ENCODE peak calls at places on chromosomes 7 and 10, in seven cellular contexts. One of them, this sample, is unnamed.

GRCh38 chr10:76647276-76647675 is 990.3 kb downstream of the KCNMA1 start:
- DNase-seq in lung: no peak
- DNase-seq in prostate gland: no peak
- DNase-seq in lower lobe of right lung: no peak
- DNase-seq in Panc1: no peak
- DNase-seq in sigmoid colon: no peak
- DNase-seq in colonic mucosa: no peak
- DNase-seq in this sample: no peak

GRCh38 chr10:77741746-77742145 is 104.1 kb upstream of the KCNMA1 start:
- DNase-seq in colonic mucosa: no peak
- DNase-seq in Panc1: no peak
- DNase-seq in lower lobe of right lung: no peak
- DNase-seq in lung: no peak
- DNase-seq in prostate gland: no peak
- DNase-seq in sigmoid colon: no peak
- DNase-seq in this sample: no peak

GRCh38 chr10:34206078-34206477 is 609.0 kb downstream of the PARD3 start:
- DNase-seq in Panc1: no peak
- DNase-seq in sigmoid colon: no peak
- DNase-seq in prostate gland: no peak
- DNase-seq in colonic mucosa: no peak
- DNase-seq in lower lobe of right lung: no peak
- DNase-seq in lung: no peak
- DNase-seq in this sample: no peak

GRCh38 chr10:75355706-75356105 is 45.9 kb downstream of the ZNF503 start:
- DNase-seq in lower lobe of right lung: no peak
- DNase-seq in sigmoid colon: no peak
- DNase-seq in lung: no peak
- DNase-seq in colonic mucosa: no peak
- DNase-seq in prostate gland: no peak
- DNase-seq in Panc1: no peak
- DNase-seq in this sample: no peak

GRCh38 chr10:9824546-9825164 is 1193.0 kb upstream of the CELF2 start:
- DNase-seq in sigmoid colon: no peak
- DNase-seq in lower lobe of right lung: no peak
- DNase-seq in prostate gland: no peak
- DNase-seq in colonic mucosa: no peak
- DNase-seq in lung: no peak
- DNase-seq in Panc1: no peak
- DNase-seq in this sample: no peak

GRCh38 chr10:75685187-75685586 is 253.8 kb downstream of the LRMDA start:
- DNase-seq in lung: no peak
- DNase-seq in colonic mucosa: no peak
- DNase-seq in prostate gland: no peak
- DNase-seq in sigmoid colon: no peak
- DNase-seq in lower lobe of right lung: peak; percentile 48
- DNase-seq in Panc1: no peak
- DNase-seq in this sample: no peak

GRCh38 chr10:78420946-78421732 is 387.5 kb downstream of the RPS24 start:
- DNase-seq in prostate gland: no peak
- DNase-seq in lung: no peak
- DNase-seq in lower lobe of right lung: no peak
- DNase-seq in colonic mucosa: no peak
- DNase-seq in sigmoid colon: peak; percentile 42
- DNase-seq in Panc1: no peak
- DNase-seq in this sample: no peak

GRCh38 chr10:56646712-56647111 is 285.7 kb upstream of the ZWINT start:
- DNase-seq in colonic mucosa: no peak
- DNase-seq in sigmoid colon: no peak
- DNase-seq in lung: no peak
- DNase-seq in Panc1: no peak
- DNase-seq in lower lobe of right lung: no peak
- DNase-seq in prostate gland: no peak
- DNase-seq in this sample: no peak

GRCh38 chr10:59240581-59241183 is 64.2 kb downstream of the PHYHIPL start:
- DNase-seq in sigmoid colon: no peak
- DNase-seq in Panc1: no peak
- DNase-seq in lung: no peak
- DNase-seq in prostate gland: peak; percentile 12
- DNase-seq in colonic mucosa: peak; percentile 23
- DNase-seq in lower lobe of right lung: no peak
- DNase-seq in this sample: no peak

GRCh38 chr7:123615344-123615743 is 13.7 kb downstream of the ASB15 start:
- DNase-seq in lung: no peak
- DNase-seq in prostate gland: no peak
- DNase-seq in colonic mucosa: no peak
- DNase-seq in Panc1: no peak
- DNase-seq in sigmoid colon: no peak
- DNase-seq in lower lobe of right lung: no peak
- DNase-seq in this sample: no peak

GRCh38 chr10:34281661-34282060 is 533.4 kb downstream of the PARD3 start:
- DNase-seq in lower lobe of right lung: no peak
- DNase-seq in lung: no peak
- DNase-seq in prostate gland: no peak
- DNase-seq in colonic mucosa: no peak
- DNase-seq in sigmoid colon: no peak
- DNase-seq in Panc1: no peak
- DNase-seq in this sample: no peak

GRCh38 chr10:11424456-11425287 is 186.8 kb downstream of the USP6NL start:
- DNase-seq in Panc1: peak; percentile 25
- DNase-seq in prostate gland: no peak
- DNase-seq in colonic mucosa: peak; percentile 42
- DNase-seq in sigmoid colon: no peak
- DNase-seq in lung: peak; percentile 42
- DNase-seq in lower lobe of right lung: peak; percentile 60
- DNase-seq in this sample: peak; percentile 56

GRCh38 chr7:140551334-140552239 is 72.3 kb upstream of the MKRN1 start:
- DNase-seq in Panc1: no peak
- DNase-seq in prostate gland: no peak
- DNase-seq in colonic mucosa: no peak
- DNase-seq in sigmoid colon: no peak
- DNase-seq in lower lobe of right lung: no peak
- DNase-seq in lung: no peak
- DNase-seq in this sample: no peak

GRCh38 chr10:33706746-33707145 is 372.3 kb upstream of the NRP1 start:
- DNase-seq in Panc1: no peak
- DNase-seq in sigmoid colon: no peak
- DNase-seq in lung: no peak
- DNase-seq in colonic mucosa: no peak
- DNase-seq in prostate gland: no peak
- DNase-seq in lower lobe of right lung: no peak
- DNase-seq in this sample: no peak

GRCh38 chr10:123323884-123324283 is 169.7 kb downstream of the BUB3 start:
- DNase-seq in Panc1: no peak
- DNase-seq in prostate gland: no peak
- DNase-seq in lower lobe of right lung: no peak
- DNase-seq in lung: no peak
- DNase-seq in sigmoid colon: no peak
- DNase-seq in colonic mucosa: no peak
- DNase-seq in this sample: no peak

GRCh38 chr10:73653701-73654100 is 2.1 kb downstream of the SYNPO2L start:
- DNase-seq in lung: no peak
- DNase-seq in colonic mucosa: no peak
- DNase-seq in prostate gland: peak; percentile 17
- DNase-seq in lower lobe of right lung: no peak
- DNase-seq in Panc1: peak; percentile 18
- DNase-seq in sigmoid colon: no peak
- DNase-seq in this sample: no peak

GRCh38 chr7:93265220-93265619 is 33.1 kb downstream of the VPS50 start:
- DNase-seq in lower lobe of right lung: no peak
- DNase-seq in sigmoid colon: no peak
- DNase-seq in colonic mucosa: no peak
- DNase-seq in lung: no peak
- DNase-seq in prostate gland: no peak
- DNase-seq in Panc1: no peak
- DNase-seq in this sample: no peak

GRCh38 chr10:3666525-3667302 is 118.3 kb downstream of the KLF6 start:
- DNase-seq in sigmoid colon: no peak
- DNase-seq in lower lobe of right lung: peak; percentile 73
- DNase-seq in colonic mucosa: no peak
- DNase-seq in lung: peak; percentile 41
- DNase-seq in prostate gland: no peak
- DNase-seq in Panc1: no peak
- DNase-seq in this sample: no peak

GRCh38 chr7:55055479-55055878 is 36.7 kb downstream of the EGFR start:
- DNase-seq in lung: no peak
- DNase-seq in Panc1: no peak
- DNase-seq in colonic mucosa: no peak
- DNase-seq in lower lobe of right lung: no peak
- DNase-seq in prostate gland: no peak
- DNase-seq in sigmoid colon: no peak
- DNase-seq in this sample: no peak

GRCh38 chr7:116528008-116528789 is 3.4 kb downstream of the CAV1 start:
- DNase-seq in lower lobe of right lung: no peak
- DNase-seq in lung: peak; percentile 51
- DNase-seq in prostate gland: no peak
- DNase-seq in sigmoid colon: peak; percentile 88
- DNase-seq in Panc1: no peak
- DNase-seq in colonic mucosa: peak; percentile 36
- DNase-seq in this sample: no peak

GRCh38 chr7:2812831-2813230 is 31.3 kb downstream of the GNA12 start:
- DNase-seq in sigmoid colon: peak; percentile 63
- DNase-seq in lower lobe of right lung: no peak
- DNase-seq in Panc1: no peak
- DNase-seq in lung: no peak
- DNase-seq in colonic mucosa: no peak
- DNase-seq in prostate gland: no peak
- DNase-seq in this sample: no peak

GRCh38 chr7:92653136-92653535 is 62.9 kb upstream of the FAM133B start:
- DNase-seq in lung: no peak
- DNase-seq in sigmoid colon: no peak
- DNase-seq in colonic mucosa: no peak
- DNase-seq in lower lobe of right lung: no peak
- DNase-seq in prostate gland: no peak
- DNase-seq in Panc1: no peak
- DNase-seq in this sample: no peak

GRCh38 chr7:128876978-128877755 is 14.5 kb downstream of the ATP6V1F start:
- DNase-seq in colonic mucosa: no peak
- DNase-seq in lower lobe of right lung: peak; percentile 43
- DNase-seq in prostate gland: no peak
- DNase-seq in lung: no peak
- DNase-seq in sigmoid colon: peak; percentile 61
- DNase-seq in Panc1: no peak
- DNase-seq in this sample: peak; percentile 11

GRCh38 chr7:99752354-99752753 is 17.4 kb upstream of the CYP3A7 start:
- DNase-seq in sigmoid colon: no peak
- DNase-seq in lung: no peak
- DNase-seq in Panc1: no peak
- DNase-seq in colonic mucosa: peak; percentile 68
- DNase-seq in prostate gland: peak; percentile 55
- DNase-seq in lower lobe of right lung: no peak
- DNase-seq in this sample: no peak

GRCh38 chr10:12572281-12572680 is 222.9 kb downstream of the CAMK1D start:
- DNase-seq in lung: no peak
- DNase-seq in lower lobe of right lung: no peak
- DNase-seq in colonic mucosa: no peak
- DNase-seq in Panc1: no peak
- DNase-seq in sigmoid colon: no peak
- DNase-seq in prostate gland: no peak
- DNase-seq in this sample: no peak

GRCh38 chr10:607545-608196 is 81.8 kb downstream of the DIP2C start:
- DNase-seq in Panc1: no peak
- DNase-seq in colonic mucosa: no peak
- DNase-seq in sigmoid colon: peak; percentile 54
- DNase-seq in lower lobe of right lung: no peak
- DNase-seq in prostate gland: no peak
- DNase-seq in lung: no peak
- DNase-seq in this sample: no peak
- H3K4me1 ChIP-seq in Panc1: no peaks in the 10 kb centered on the region
- H3K4me1 ChIP-seq in colonic mucosa: no peaks in the 10 kb centered on the region
- H3K4me1 ChIP-seq in sigmoid colon: no peaks in the 10 kb centered on the region
- H3K4me1 ChIP-seq in lower lobe of right lung: no peaks in the 10 kb centered on the region
- H3K4me1 ChIP-seq in prostate gland: no peaks in the 10 kb centered on the region
- H3K4me1 ChIP-seq in lung: peaks cover 5% of the 10 kb centered on the region
- H3K4me1 ChIP-seq in this sample: no peaks in the 10 kb centered on the region

GRCh38 chr7:151175793-151176311 is 8.4 kb upstream of the GBX1 start:
- DNase-seq in lower lobe of right lung: no peak
- DNase-seq in colonic mucosa: no peak
- DNase-seq in Panc1: no peak
- DNase-seq in sigmoid colon: no peak
- DNase-seq in prostate gland: no peak
- DNase-seq in lung: no peak
- DNase-seq in this sample: no peak
- TF ChIP-seq CTCF in lower lobe of right lung: no peak
- TF ChIP-seq CTCF in colonic mucosa: no peak
- TF ChIP-seq CTCF in Panc1: no peak
- TF ChIP-seq CTCF in sigmoid colon: no peak
- TF ChIP-seq CTCF in prostate gland: no peak
- TF ChIP-seq CTCF in lung: no peak
- TF ChIP-seq CTCF in this sample: no peak

DNA sequence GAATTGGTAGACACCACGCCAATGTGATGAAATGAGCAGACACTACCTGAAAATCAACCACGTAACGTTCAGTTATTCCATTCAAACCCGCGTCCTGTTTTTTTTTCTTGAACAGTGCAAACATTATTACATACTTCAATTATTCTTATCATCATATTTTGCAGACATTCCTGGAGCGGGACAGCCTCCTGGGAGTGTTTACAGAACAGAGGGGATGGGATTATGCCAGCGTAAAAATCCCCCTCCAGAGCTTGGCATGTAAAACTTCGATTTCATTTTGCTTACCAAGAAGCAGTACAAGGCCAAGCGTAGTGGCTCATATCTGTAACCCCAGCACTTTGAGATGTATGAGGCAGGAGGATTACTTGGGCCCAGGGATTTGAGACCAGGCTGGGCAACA is 272.2 kb downstream of the WDR37 start:
- DNase-seq in colonic mucosa: no peak
- DNase-seq in lung: no peak
- DNase-seq in lower lobe of right lung: no peak
- DNase-seq in Panc1: no peak
- DNase-seq in prostate gland: no peak
- DNase-seq in sigmoid colon: no peak
- DNase-seq in this sample: no peak
- H3K4me3 ChIP-seq in colonic mucosa: no peak overlapping the region
- H3K4me3 ChIP-seq in lung: no peak overlapping the region
- H3K4me3 ChIP-seq in lower lobe of right lung: no peak overlapping the region
- H3K4me3 ChIP-seq in Panc1: no peak overlapping the region
- H3K4me3 ChIP-seq in prostate gland: no peak overlapping the region
- H3K4me3 ChIP-seq in sigmoid colon: no peak overlapping the region
- H3K4me3 ChIP-seq in this sample: no peak overlapping the region

GRCh38 chr7:108415821-108416536 is 40.3 kb downstream of the NRCAM start:
- DNase-seq in prostate gland: no peak
- DNase-seq in lung: no peak
- DNase-seq in lower lobe of right lung: no peak
- DNase-seq in colonic mucosa: no peak
- DNase-seq in sigmoid colon: no peak
- DNase-seq in Panc1: no peak
- DNase-seq in this sample: peak; percentile 68

GRCh38 chr7:108417926-108418325 is 38.3 kb downstream of the NRCAM start:
- DNase-seq in prostate gland: no peak
- DNase-seq in colonic mucosa: no peak
- DNase-seq in lung: no peak
- DNase-seq in lower lobe of right lung: no peak
- DNase-seq in Panc1: no peak
- DNase-seq in sigmoid colon: no peak
- DNase-seq in this sample: no peak

GRCh38 chr7:108419961-108420360 is 36.3 kb downstream of the NRCAM start:
- DNase-seq in colonic mucosa: no peak
- DNase-seq in sigmoid colon: no peak
- DNase-seq in prostate gland: no peak
- DNase-seq in lower lobe of right lung: no peak
- DNase-seq in lung: no peak
- DNase-seq in Panc1: no peak
- DNase-seq in this sample: no peak

GRCh38 chr7:108418941-108419340 is 37.3 kb downstream of the NRCAM start:
- DNase-seq in colonic mucosa: no peak
- DNase-seq in prostate gland: no peak
- DNase-seq in sigmoid colon: no peak
- DNase-seq in lower lobe of right lung: no peak
- DNase-seq in Panc1: no peak
- DNase-seq in lung: no peak
- DNase-seq in this sample: no peak

GRCh38 chr7:108417144-108417543 is 39.1 kb downstream of the NRCAM start:
- DNase-seq in Panc1: no peak
- DNase-seq in lower lobe of right lung: no peak
- DNase-seq in colonic mucosa: no peak
- DNase-seq in prostate gland: no peak
- DNase-seq in lung: no peak
- DNase-seq in sigmoid colon: no peak
- DNase-seq in this sample: no peak
- H3K4me1 ChIP-seq in Panc1: no peaks in the 10 kb centered on the region
- H3K4me1 ChIP-seq in lower lobe of right lung: no peaks in the 10 kb centered on the region
- H3K4me1 ChIP-seq in colonic mucosa: no peaks in the 10 kb centered on the region
- H3K4me1 ChIP-seq in prostate gland: no peaks in the 10 kb centered on the region
- H3K4me1 ChIP-seq in lung: no peaks in the 10 kb centered on the region
- H3K4me1 ChIP-seq in sigmoid colon: no peaks in the 10 kb centered on the region
- H3K4me1 ChIP-seq in this sample: peaks cover 62% of the 10 kb centered on the region

This sample was measured in BE2C.